ENCODE peak calls at places on chromosomes 11 and 22, in four cellular contexts. I, Y, W and K are unnamed samples.

GRCh38 chr11:32006799-32007388 is 84.0 kb upstream of the RCN1 start:
- DNase-seq in I (peak; percentile 74), Y (no peak), W (peak; percentile 84), K (peak; percentile 91)

GRCh38 chr11:84316866-84317560 is 1030.8 kb upstream of the CCDC90B start:
- DNase-seq in I (peak; percentile 63), Y (no peak), W (no peak), K (no peak)

GRCh38 chr11:67572747-67573419 is 10.7 kb upstream of the GSTP1 start:
- DNase-seq in I (peak; percentile 70), Y (peak; percentile 19), W (no peak), K (peak; percentile 58)

GRCh38 chr22:35785181-35785923 is 67.7 kb downstream of the APOL5 start:
- DNase-seq in I (peak; percentile 36), Y (no peak), W (no peak), K (no peak)

GRCh38 chr11:108960498-108960897 is 295.6 kb downstream of the DDX10 start:
- DNase-seq in I (no peak), Y (no peak), W (no peak), K (no peak)

GRCh38 chr11:120001161-120002135 is 136.5 kb downstream of the TRIM29 start:
- DNase-seq in I (no peak), Y (no peak), W (no peak), K (peak; percentile 82)

GRCh38 chr22:48084041-48084748 is 1321.7 kb downstream of the TBC1D22A start:
- DNase-seq in I (no peak), Y (no peak), W (no peak), K (no peak)

GRCh38 chr11:17560281-17561110 is 13.4 kb downstream of the OTOG start:
- DNase-seq in I (no peak), Y (no peak), W (no peak), K (no peak)